ENCODE peak calls at places on chromosome 16, in five cellular contexts. One of them, this sample, is unnamed. For H3K4me1, the result is how much of the 10 kb centered on the place peaks cover.

GRCh38 chr16:29926675-29927522 is 873 bp upstream of the KCTD13 start:
- DNase-seq in esophagus squamous epithelium: no peak
- DNase-seq in CD8-positive, alpha-beta T cell: no peak
- DNase-seq in ovary: peak
- DNase-seq in heart left ventricle: no peak
- DNase-seq in this sample: no peak

GRCh38 chr16:88003736-88004135 is 52.5 kb downstream of the BANP start:
- DNase-seq in CD8-positive, alpha-beta T cell: no peak
- DNase-seq in heart left ventricle: no peak
- DNase-seq in esophagus squamous epithelium: no peak
- DNase-seq in ovary: no peak
- DNase-seq in this sample: no peak

GRCh38 chr16:88352261-88353200 is 30.2 kb upstream of the ZNF469 start:
- DNase-seq in CD8-positive, alpha-beta T cell: no peak
- DNase-seq in heart left ventricle: no peak
- DNase-seq in esophagus squamous epithelium: no peak
- DNase-seq in ovary: no peak
- DNase-seq in this sample: no peak

GRCh38 chr16:54974391-54974790 is 43.7 kb downstream of the IRX5 start:
- DNase-seq in ovary: no peak
- DNase-seq in CD8-positive, alpha-beta T cell: no peak
- DNase-seq in esophagus squamous epithelium: no peak
- DNase-seq in heart left ventricle: no peak
- DNase-seq in this sample: no peak

GRCh38 chr16:11877374-11877773 is 26.0 kb upstream of the RSL1D1 start:
- DNase-seq in ovary: no peak
- DNase-seq in esophagus squamous epithelium: no peak
- DNase-seq in CD8-positive, alpha-beta T cell: no peak
- DNase-seq in heart left ventricle: no peak
- DNase-seq in this sample: no peak

GRCh38 chr16:87824016-87824990 is 45.0 kb downstream of the SLC7A5 start:
- DNase-seq in ovary: no peak
- DNase-seq in CD8-positive, alpha-beta T cell: no peak
- DNase-seq in heart left ventricle: no peak
- DNase-seq in esophagus squamous epithelium: no peak
- DNase-seq in this sample: no peak

GRCh38 chr16:68711421-68712139 is 25.5 kb upstream of the CDH1 start:
- DNase-seq in CD8-positive, alpha-beta T cell: no peak
- DNase-seq in esophagus squamous epithelium: no peak
- DNase-seq in heart left ventricle: no peak
- DNase-seq in ovary: no peak
- DNase-seq in this sample: no peak

GRCh38 chr16:86303787-86304685 is 206.3 kb upstream of the FOXF1 start:
- DNase-seq in heart left ventricle: no peak
- DNase-seq in ovary: no peak
- DNase-seq in esophagus squamous epithelium: no peak
- DNase-seq in CD8-positive, alpha-beta T cell: no peak
- DNase-seq in this sample: peak

GRCh38 chr16:49096191-49096945 is 185.3 kb downstream of the CBLN1 start:
- DNase-seq in ovary: no peak
- DNase-seq in esophagus squamous epithelium: no peak
- DNase-seq in heart left ventricle: no peak
- DNase-seq in CD8-positive, alpha-beta T cell: no peak
- DNase-seq in this sample: no peak

GRCh38 chr16:26505501-26505900 is 561.2 kb upstream of the C16orf82 start:
- DNase-seq in CD8-positive, alpha-beta T cell: no peak
- DNase-seq in ovary: no peak
- DNase-seq in heart left ventricle: no peak
- DNase-seq in esophagus squamous epithelium: no peak
- DNase-seq in this sample: no peak

GRCh38 chr16:12332553-12332952 is 356.0 kb downstream of the SNX29 start:
- DNase-seq in heart left ventricle: no peak
- DNase-seq in esophagus squamous epithelium: no peak
- DNase-seq in CD8-positive, alpha-beta T cell: no peak
- DNase-seq in ovary: no peak
- DNase-seq in this sample: no peak

GRCh38 chr16:47699090-47699489 is 238.0 kb downstream of the PHKB start:
- DNase-seq in heart left ventricle: no peak
- DNase-seq in ovary: no peak
- DNase-seq in esophagus squamous epithelium: no peak
- DNase-seq in CD8-positive, alpha-beta T cell: no peak
- DNase-seq in this sample: no peak

GRCh38 chr16:16063685-16064084 is 114.3 kb downstream of the ABCC1 start:
- DNase-seq in esophagus squamous epithelium: no peak
- DNase-seq in ovary: no peak
- DNase-seq in heart left ventricle: no peak
- DNase-seq in CD8-positive, alpha-beta T cell: no peak
- DNase-seq in this sample: no peak

GRCh38 chr16:83936581-83937165 is 16.4 kb upstream of the OSGIN1 start:
- DNase-seq in CD8-positive, alpha-beta T cell: no peak
- DNase-seq in heart left ventricle: no peak
- DNase-seq in esophagus squamous epithelium: no peak
- DNase-seq in ovary: no peak
- DNase-seq in this sample: no peak

GRCh38 chr16:31344712-31345111 is 10.3 kb upstream of the ITGAX start:
- DNase-seq in CD8-positive, alpha-beta T cell: no peak
- DNase-seq in esophagus squamous epithelium: no peak
- DNase-seq in heart left ventricle: no peak
- DNase-seq in ovary: no peak
- DNase-seq in this sample: no peak

GRCh38 chr16:28324235-28324886 is 32.0 kb downstream of the SBK1 start:
- DNase-seq in heart left ventricle: no peak
- DNase-seq in esophagus squamous epithelium: no peak
- DNase-seq in CD8-positive, alpha-beta T cell: no peak
- DNase-seq in ovary: no peak
- DNase-seq in this sample: no peak

GRCh38 chr16:84598391-84598750 is 19.5 kb downstream of the COTL1 start:
- DNase-seq in esophagus squamous epithelium: no peak
- DNase-seq in ovary: no peak
- DNase-seq in heart left ventricle: no peak
- DNase-seq in CD8-positive, alpha-beta T cell: no peak
- DNase-seq in this sample: no peak

GRCh38 chr16:49969356-49970030 is 55.5 kb upstream of the CNEP1R1 start:
- DNase-seq in esophagus squamous epithelium: no peak
- DNase-seq in ovary: peak
- DNase-seq in CD8-positive, alpha-beta T cell: no peak
- DNase-seq in heart left ventricle: no peak
- DNase-seq in this sample: no peak

GRCh38 chr16:50881331-50881830 is 139.5 kb downstream of the CYLD start:
- DNase-seq in heart left ventricle: no peak
- DNase-seq in ovary: no peak
- DNase-seq in esophagus squamous epithelium: no peak
- DNase-seq in CD8-positive, alpha-beta T cell: no peak
- DNase-seq in this sample: no peak

GRCh38 chr16:57988929-57989328 is 11.5 kb downstream of the ZNF319 start:
- DNase-seq in heart left ventricle: peak
- DNase-seq in esophagus squamous epithelium: no peak
- DNase-seq in CD8-positive, alpha-beta T cell: no peak
- DNase-seq in ovary: peak
- DNase-seq in this sample: no peak

GRCh38 chr16:85245307-85246172 is 133.3 kb upstream of the CIBAR2 start:
- DNase-seq in CD8-positive, alpha-beta T cell: peak
- DNase-seq in heart left ventricle: peak
- DNase-seq in ovary: peak
- DNase-seq in esophagus squamous epithelium: no peak
- DNase-seq in this sample: peak

GRCh38 chr16:19008770-19009169 is 25.0 kb downstream of the TMC7 start:
- DNase-seq in esophagus squamous epithelium: no peak
- DNase-seq in ovary: no peak
- DNase-seq in heart left ventricle: no peak
- DNase-seq in CD8-positive, alpha-beta T cell: no peak
- DNase-seq in this sample: no peak

GRCh38 chr16:48276102-48276501 is 28.8 kb upstream of the ABCC11 start:
- DNase-seq in heart left ventricle: no peak
- DNase-seq in esophagus squamous epithelium: no peak
- DNase-seq in CD8-positive, alpha-beta T cell: no peak
- DNase-seq in ovary: no peak
- DNase-seq in this sample: no peak

GRCh38 chr16:50591209-50591608 is 43.0 kb downstream of the NKD1 start:
- DNase-seq in ovary: no peak
- DNase-seq in esophagus squamous epithelium: no peak
- DNase-seq in CD8-positive, alpha-beta T cell: no peak
- DNase-seq in heart left ventricle: no peak
- DNase-seq in this sample: no peak

GRCh38 chr16:66198641-66199040 is 167.8 kb upstream of the CDH5 start:
- DNase-seq in heart left ventricle: no peak
- DNase-seq in ovary: no peak
- DNase-seq in esophagus squamous epithelium: no peak
- DNase-seq in CD8-positive, alpha-beta T cell: no peak
- DNase-seq in this sample: no peak

GRCh38 chr16:75566040-75566888 is at the start of gene GABARAPL2:
- DNase-seq in CD8-positive, alpha-beta T cell: peak
- DNase-seq in ovary: peak
- DNase-seq in heart left ventricle: peak
- DNase-seq in esophagus squamous epithelium: peak
- DNase-seq in this sample: peak
- H3K4me1 ChIP-seq in CD8-positive, alpha-beta T cell: under half
- H3K4me1 ChIP-seq in ovary: under half
- H3K4me1 ChIP-seq in heart left ventricle: under half
- H3K4me1 ChIP-seq in esophagus squamous epithelium: under half
- H3K4me1 ChIP-seq in this sample: under half

GRCh38 chr16:25048146-25048618 is 33.0 kb upstream of the ARHGAP17 start:
- DNase-seq in CD8-positive, alpha-beta T cell: no peak
- DNase-seq in heart left ventricle: no peak
- DNase-seq in esophagus squamous epithelium: no peak
- DNase-seq in ovary: no peak
- DNase-seq in this sample: no peak
- H3K27ac ChIP-seq in CD8-positive, alpha-beta T cell: peak
- H3K27ac ChIP-seq in heart left ventricle: peak
- H3K27ac ChIP-seq in esophagus squamous epithelium: peak
- H3K27ac ChIP-seq in ovary: peak
- H3K27ac ChIP-seq in this sample: peak

DNA sequence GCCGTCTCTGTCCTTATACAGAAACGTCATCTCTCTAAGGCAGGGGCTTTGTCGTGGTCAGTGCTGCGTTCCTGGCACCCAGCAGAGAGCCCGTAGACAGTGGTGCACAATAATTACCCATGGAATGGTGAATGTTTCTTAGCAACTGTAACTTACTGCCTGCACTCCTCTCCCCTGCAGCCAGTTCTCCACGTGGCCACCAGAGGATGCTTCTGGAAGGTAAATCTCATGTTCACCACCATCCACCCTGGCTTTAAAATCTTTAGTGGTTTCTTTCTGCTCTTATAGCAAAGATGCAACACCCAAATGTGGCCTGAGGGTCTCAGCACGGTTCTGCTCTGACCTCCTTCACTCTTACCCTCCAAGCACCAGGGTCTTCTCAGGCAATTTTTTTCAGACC is 150.8 kb downstream of the GRIN2A start:
- DNase-seq in heart left ventricle: no peak
- DNase-seq in CD8-positive, alpha-beta T cell: no peak
- DNase-seq in esophagus squamous epithelium: no peak
- DNase-seq in ovary: no peak
- DNase-seq in this sample: no peak
- TF ChIP-seq CTCF in heart left ventricle: no peak
- TF ChIP-seq CTCF in CD8-positive, alpha-beta T cell: no peak
- TF ChIP-seq CTCF in esophagus squamous epithelium: no peak
- TF ChIP-seq CTCF in ovary: no peak
- TF ChIP-seq CTCF in this sample: no peak

GRCh38 chr16:70638814-70639792 is 7.3 kb upstream of the IL34 start:
- DNase-seq in CD8-positive, alpha-beta T cell: no peak
- DNase-seq in ovary: peak
- DNase-seq in heart left ventricle: no peak
- DNase-seq in esophagus squamous epithelium: no peak
- DNase-seq in this sample: no peak
- H3K4me1 ChIP-seq in CD8-positive, alpha-beta T cell: under half
- H3K4me1 ChIP-seq in ovary: under half
- H3K4me1 ChIP-seq in heart left ventricle: under half
- H3K4me1 ChIP-seq in esophagus squamous epithelium: under half
- H3K4me1 ChIP-seq in this sample: under half

GRCh38 chr16:1768061-1768766 is 3.1 kb downstream of the NME3 start:
- DNase-seq in CD8-positive, alpha-beta T cell: no peak
- DNase-seq in ovary: peak
- DNase-seq in esophagus squamous epithelium: no peak
- DNase-seq in heart left ventricle: no peak
- DNase-seq in this sample: no peak

GRCh38 chr16:1771072-1771863 is at the start of gene NME3:
- DNase-seq in esophagus squamous epithelium: no peak
- DNase-seq in ovary: peak
- DNase-seq in CD8-positive, alpha-beta T cell: peak
- DNase-seq in heart left ventricle: peak
- DNase-seq in this sample: peak

GRCh38 chr16:1768767-1769401 is 2.5 kb downstream of the NME3 start:
- DNase-seq in ovary: peak
- DNase-seq in heart left ventricle: no peak
- DNase-seq in CD8-positive, alpha-beta T cell: no peak
- DNase-seq in esophagus squamous epithelium: no peak
- DNase-seq in this sample: peak

GRCh38 chr16:1770328-1771071 is 843 bp downstream of the NME3 start:
- DNase-seq in esophagus squamous epithelium: no peak
- DNase-seq in heart left ventricle: peak
- DNase-seq in CD8-positive, alpha-beta T cell: peak
- DNase-seq in ovary: peak
- DNase-seq in this sample: peak

GRCh38 chr16:1769402-1770300 is 1.7 kb downstream of the NME3 start:
- DNase-seq in CD8-positive, alpha-beta T cell: peak
- DNase-seq in ovary: peak
- DNase-seq in esophagus squamous epithelium: no peak
- DNase-seq in heart left ventricle: no peak
- DNase-seq in this sample: no peak
- H3K27ac ChIP-seq in CD8-positive, alpha-beta T cell: no peak
- H3K27ac ChIP-seq in ovary: no peak
- H3K27ac ChIP-seq in esophagus squamous epithelium: peak
- H3K27ac ChIP-seq in heart left ventricle: peak
- H3K27ac ChIP-seq in this sample: peak

GRCh38 chr16:53529529-53529928 is 26.5 kb upstream of the AKTIP start:
- DNase-seq in ovary: no peak
- DNase-seq in CD8-positive, alpha-beta T cell: no peak
- DNase-seq in heart left ventricle: no peak
- DNase-seq in esophagus squamous epithelium: no peak
- DNase-seq in this sample: no peak
- TF ChIP-seq CTCF in ovary: no peak
- TF ChIP-seq CTCF in CD8-positive, alpha-beta T cell: no peak
- TF ChIP-seq CTCF in heart left ventricle: no peak
- TF ChIP-seq CTCF in esophagus squamous epithelium: no peak
- TF ChIP-seq CTCF in this sample: no peak

DNA sequence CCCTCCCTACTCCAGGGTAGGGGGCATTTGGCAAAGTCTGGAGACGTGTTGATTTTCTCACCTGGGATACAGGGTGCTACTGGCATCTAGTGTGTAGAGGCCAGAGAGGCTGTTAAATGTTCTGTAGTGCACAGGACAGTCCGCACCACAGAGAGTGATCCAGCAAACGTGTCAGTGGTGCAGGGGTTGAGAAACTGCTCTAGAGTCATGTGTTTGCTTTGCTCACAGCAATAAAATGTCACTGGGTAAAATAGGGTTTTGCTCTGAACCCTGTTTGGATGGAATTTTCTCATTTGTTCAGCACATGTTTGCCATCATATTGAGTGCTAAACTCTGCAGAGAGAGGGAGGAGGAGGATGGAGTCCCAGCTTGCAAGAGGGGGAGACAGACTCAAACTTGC is 11.7 kb downstream of the PLCG2 start:
- DNase-seq in CD8-positive, alpha-beta T cell: no peak
- DNase-seq in heart left ventricle: no peak
- DNase-seq in esophagus squamous epithelium: no peak
- DNase-seq in ovary: no peak
- DNase-seq in this sample: no peak
- H3K4me1 ChIP-seq in CD8-positive, alpha-beta T cell: under half
- H3K4me1 ChIP-seq in heart left ventricle: under half
- H3K4me1 ChIP-seq in esophagus squamous epithelium: under half
- H3K4me1 ChIP-seq in ovary: under half
- H3K4me1 ChIP-seq in this sample: under half

This sample was measured in psoas muscle.